ENCODE peak calls at places on chromosomes 6 and 20, in four cellular contexts. N, F, K and A are unnamed samples.

GRCh38 chr6:37699138-37699766 is 1.6 kb upstream of the MDGA1 start:
- DNase-seq in F (no peak), K (no peak), N (no peak), A (no peak)

GRCh38 chr6:17405944-17406245 is 12.5 kb downstream of the CAP2 start:
- DNase-seq in K (no peak), F (no peak), N (no peak), A (no peak)

GRCh38 chr20:46324960-46325703 is 16.8 kb upstream of the CDH22 start:
- DNase-seq in F (no peak), K (peak; percentile 10), N (no peak), A (peak; percentile 42)

GRCh38 chr6:18632670-18633410 is 245.7 kb downstream of the RNF144B start:
- DNase-seq in K (peak; percentile 8), F (no peak), N (no peak), A (peak; percentile 6)

GRCh38 chr20:11140359-11140758 is 466.6 kb upstream of the JAG1 start:
- DNase-seq in N (no peak), K (peak; percentile 89), F (no peak), A (peak; percentile 70)

GRCh38 chr6:55023231-55023630 is 151.1 kb upstream of the HCRTR2 start:
- DNase-seq in N (no peak), F (no peak), K (no peak), A (no peak)

GRCh38 chr6:55882731-55883595 is 7.6 kb upstream of the BMP5 start:
- DNase-seq in K (peak; percentile 35), N (no peak), F (no peak), A (peak; percentile 75)

GRCh38 chr20:1312904-1313235 is 16.1 kb downstream of the SDCBP2 start:
- DNase-seq in F (no peak), N (no peak), K (no peak), A (no peak)

GRCh38 chr6:138590796-138591709 is 91.8 kb upstream of the NHSL1 start:
- DNase-seq in K (peak; percentile 75), F (no peak), N (no peak), A (peak; percentile 93)

GRCh38 chr6:156589281-156589680 is 187.9 kb upstream of the ARID1B start:
- DNase-seq in K (peak; percentile 84), N (no peak), F (no peak), A (peak; percentile 82)

GRCh38 chr6:19851273-19852089 is 14.3 kb downstream of the ID4 start:
- DNase-seq in N (no peak), K (peak; percentile 78), F (no peak), A (peak; percentile 88)

GRCh38 chr20:19978511-19979210 is 38.5 kb upstream of the NAA20 start:
- DNase-seq in F (no peak), K (no peak), N (no peak), A (no peak)

GRCh38 chr6:12009180-12009748 is 2.8 kb upstream of the HIVEP1 start:
- DNase-seq in F (no peak), K (no peak), N (no peak), A (no peak)

GRCh38 chr20:2742431-2742830 is 49.9 kb downstream of the EBF4 start:
- DNase-seq in N (no peak), F (no peak), K (no peak), A (no peak)